ENCODE peak calls at places on chromosomes 4 and X, in four cellular contexts. B, L, G and N are unnamed samples. For H3K27me3 and H3K4me1, the result is how much of the 10 kb centered on the place peaks cover.

GRCh38 chr4:145502809-145503208 is 21.2 kb downstream of the SMAD1 start:
- DNase-seq in B (no peak), L (no peak), G (no peak), N (no peak)

GRCh38 chr4:187070158-187070557 is 346.5 kb upstream of the FAT1 start:
- DNase-seq in B (no peak), L (no peak), G (no peak), N (no peak)

GRCh38 chr4:6232836-6233785 is 32.8 kb upstream of the JAKMIP1 start:
- DNase-seq in B (no peak), L (no peak), G (no peak), N (no peak)

GRCh38 chr4:113474017-113474416 is 287.5 kb downstream of the CAMK2D start:
- DNase-seq in B (peak), L (peak), G (peak), N (no peak)

GRCh38 chr4:4687935-4688727 is 146.3 kb upstream of the STX18 start:
- DNase-seq in B (no peak), L (no peak), G (no peak), N (no peak)

GRCh38 chr4:620851-621261 is 4.5 kb upstream of the PDE6B start:
- DNase-seq in B (no peak), L (no peak), G (no peak), N (no peak)

GRCh38 chrX:39731735-39732134 is 366.0 kb downstream of the BCOR start:
- DNase-seq in B (no peak), L (no peak), G (no peak), N (no peak)

GRCh38 chr4:7595883-7596535 is 161.3 kb upstream of the PSAPL1 start:
- DNase-seq in B (no peak), L (no peak), G (no peak), N (no peak)

GRCh38 chrX:45596190-45596808 is 395.6 kb upstream of the DIPK2B start:
- DNase-seq in B (peak), L (peak), G (no peak), N (no peak)

GRCh38 chr4:73603307-73603710 is 16.9 kb downstream of the RASSF6 start:
- DNase-seq in B (peak), L (no peak), G (no peak), N (no peak)

GRCh38 chr4:23979534-23979933 is 89.7 kb upstream of the PPARGC1A start:
- DNase-seq in B (no peak), L (no peak), G (no peak), N (no peak)

GRCh38 chrX:115563633-115564182 is 2.7 kb downstream of the PLS3 start:
- DNase-seq in B (no peak), L (peak), G (no peak), N (no peak)

GRCh38 chrX:115562492-115562872 is 1.5 kb downstream of the PLS3 start:
- DNase-seq in B (peak), L (peak), G (no peak), N (no peak)

GRCh38 chrX:115561605-115562491 is 874 bp downstream of the PLS3 start:
- DNase-seq in B (peak), L (peak), G (no peak), N (no peak)

GRCh38 chrX:115565888-115566287 is 4.9 kb downstream of the PLS3 start:
- DNase-seq in B (no peak), L (no peak), G (no peak), N (no peak)

GRCh38 chrX:115564243-115564642 is 3.3 kb downstream of the PLS3 start:
- DNase-seq in B (peak), L (peak), G (no peak), N (no peak)
- H3K27me3 ChIP-seq in B (under half), L (under half), G (under half), N (under half)

GRCh38 chr4:185142911-185143595 is at the start of gene SLC25A4:
- DNase-seq in B (peak), L (peak), G (peak), N (no peak)

GRCh38 chr4:185144601-185145240 is 1.7 kb downstream of the SLC25A4 start:
- DNase-seq in B (no peak), L (no peak), G (no peak), N (no peak)

GRCh38 chr4:185142563-185142910 is 529 bp upstream of the SLC25A4 start:
- DNase-seq in B (no peak), L (no peak), G (no peak), N (no peak)

GRCh38 chr4:185143596-185143969 is 517 bp downstream of the SLC25A4 start:
- DNase-seq in B (peak), L (peak), G (no peak), N (no peak)

DNA sequence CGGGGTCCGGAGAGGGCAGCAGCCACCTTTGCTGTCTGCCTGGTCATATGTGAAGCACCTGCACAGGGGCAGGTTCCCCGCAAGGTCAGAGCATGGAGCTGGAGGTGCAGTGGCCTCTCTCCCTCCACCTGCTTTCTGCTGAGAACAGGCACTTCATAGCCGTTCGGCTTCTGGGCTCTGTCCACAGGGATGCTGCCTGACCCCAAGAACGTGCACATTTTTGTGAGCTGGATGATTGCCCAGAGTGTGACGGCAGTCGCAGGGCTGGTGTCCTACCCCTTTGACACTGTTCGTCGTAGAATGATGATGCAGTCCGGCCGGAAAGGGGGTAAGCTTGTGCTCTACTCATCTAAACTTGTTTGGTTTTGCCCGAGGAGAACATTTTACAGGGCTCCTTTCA is 2.5 kb downstream of the SLC25A4 start:
- DNase-seq in B (no peak), L (no peak), G (no peak), N (no peak)
- H3K4me3 ChIP-seq in B (no peak), L (no peak), G (no peak), N (no peak)

DNA sequence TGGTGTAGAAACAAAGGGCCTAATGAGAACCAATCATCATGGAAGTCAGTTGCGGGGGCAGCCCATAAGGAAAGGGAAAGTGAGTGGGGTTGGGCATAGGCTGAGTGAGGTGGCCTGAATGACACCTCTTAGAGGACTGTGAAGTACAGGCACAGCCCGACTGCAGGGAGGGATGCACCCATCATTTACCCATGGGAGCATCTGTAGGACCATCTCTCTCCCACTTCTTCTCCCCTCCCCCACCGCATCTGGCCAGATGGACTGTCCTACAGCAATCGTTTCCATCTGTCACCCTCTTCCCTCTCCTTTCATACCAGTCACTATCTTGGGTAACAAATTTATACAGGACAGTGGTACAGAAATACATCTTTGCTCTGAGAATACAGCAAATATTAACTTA is 4.2 kb downstream of the STBD1 start:
- DNase-seq in B (no peak), L (no peak), G (no peak), N (no peak)
- H3K4me1 ChIP-seq in B (under half), L (under half), G (under half), N (under half)

GRCh38 chrX:124993735-124994134 is 325.9 kb upstream of the TEX13C start:
- DNase-seq in B (no peak), L (no peak), G (no peak), N (no peak)
- H3K27me3 ChIP-seq in B (under half), L (under half), G (under half), N (under half)

GRCh38 chrX:129568349-129568748 is 28.3 kb downstream of the OCRL start:
- DNase-seq in B (no peak), L (no peak), G (no peak), N (no peak)

GRCh38 chrX:129561453-129561852 is 21.4 kb downstream of the OCRL start:
- DNase-seq in B (no peak), L (no peak), G (no peak), N (no peak)

GRCh38 chrX:129565046-129565649 is 25.1 kb downstream of the OCRL start:
- DNase-seq in B (peak), L (no peak), G (no peak), N (no peak)

GRCh38 chrX:129566081-129566480 is 26.0 kb downstream of the OCRL start:
- DNase-seq in B (peak), L (peak), G (no peak), N (no peak)
- H3K4me3 ChIP-seq in B (no peak), L (no peak), G (no peak), N (no peak)

DNA sequence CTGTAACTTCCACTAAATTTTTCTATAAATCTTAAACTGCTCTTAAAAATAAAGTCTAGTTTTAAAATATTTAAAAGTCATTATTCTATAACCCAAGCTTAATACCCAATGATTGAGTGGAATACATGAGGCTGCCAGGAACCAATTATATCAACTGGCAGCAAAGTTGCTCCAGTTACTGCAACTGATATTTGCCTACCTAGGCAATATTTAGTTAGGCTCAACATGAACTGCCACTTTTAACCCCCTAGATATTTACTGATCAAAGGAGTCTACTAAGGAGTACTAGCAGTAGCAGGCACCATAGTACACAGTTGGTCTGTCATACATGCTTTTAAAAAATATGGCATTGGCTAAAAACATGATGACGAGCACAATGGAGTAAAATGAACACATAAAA is 29.9 kb upstream of the RADX start:
- DNase-seq in B (no peak), L (no peak), G (no peak), N (no peak)
- H3K4me1 ChIP-seq in B (under half), L (under half), G (under half), N (under half)

GRCh38 chrX:48153769-48154168 is 23.3 kb downstream of the SPACA5B start:
- DNase-seq in B (no peak), L (no peak), G (no peak), N (no peak)

GRCh38 chrX:48154796-48155195 is 24.4 kb downstream of the SPACA5B start:
- DNase-seq in B (no peak), L (no peak), G (no peak), N (no peak)

DNA sequence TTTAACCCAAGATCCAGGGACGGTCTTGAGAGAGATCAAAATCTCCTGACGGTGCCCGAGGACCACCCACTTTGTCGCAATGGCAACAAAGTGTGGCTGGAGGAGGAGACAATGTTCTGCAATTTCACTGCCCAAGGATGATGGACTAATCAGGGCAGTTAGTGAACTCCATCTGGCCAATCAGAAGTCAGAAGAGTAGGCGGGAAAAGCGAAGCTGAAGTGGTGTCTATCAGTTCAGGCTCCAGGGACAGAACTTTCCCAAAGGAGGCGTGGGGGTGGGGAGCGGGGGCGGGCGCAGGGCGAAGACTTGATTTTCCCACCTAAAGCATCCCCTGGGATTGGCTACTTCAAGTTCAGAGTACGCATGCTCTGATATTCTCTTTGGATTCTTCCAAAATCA is 25.6 kb downstream of the SPACA5B start:
- DNase-seq in B (no peak), L (no peak), G (no peak), N (no peak)
- H3K27me3 ChIP-seq in B (under half), L (under half), G (under half), N (under half)